ENCODE peak calls at places on chromosomes 7 and 10, in six cellular contexts. G is K562, Z is GM23338, M is H1, L is GM12878, C is HepG2. O is an unnamed sample.

GRCh38 chr7:7821517-7821916 is 103.1 kb upstream of the RPA3 start:
- DNase-seq in C (no peak), G (no peak), Z (peak), L (no peak), M (no peak), O (no peak)

GRCh38 chr7:158547817-158548216 is 39.8 kb downstream of the PTPRN2 start:
- DNase-seq in L (no peak), Z (no peak), C (no peak), M (no peak), G (no peak), O (no peak)

GRCh38 chr10:46520941-46521340 is 35.5 kb downstream of the GPRIN2 start:
- DNase-seq in G (no peak), L (no peak), C (no peak), M (peak), Z (no peak), O (peak)

GRCh38 chr7:134710854-134711624 is 64.4 kb downstream of the BPGM start:
- DNase-seq in M (no peak), C (no peak), G (no peak), L (no peak), Z (no peak), O (no peak)

GRCh38 chr10:103062854-103063642 is 130.0 kb downstream of the NT5C2 start:
- DNase-seq in Z (no peak), L (no peak), M (peak), G (no peak), C (no peak), O (no peak)

GRCh38 chr10:99533496-99534455 is 1.0 kb downstream of the NKX2-3 start:
- DNase-seq in Z (peak), M (no peak), C (no peak), G (no peak), L (no peak), O (no peak)

GRCh38 chr10:133142523-133143199 is 17.4 kb upstream of the KNDC1 start:
- DNase-seq in L (no peak), C (no peak), M (no peak), Z (no peak), G (no peak), O (no peak)

GRCh38 chr10:75544923-75545322 is 113.5 kb downstream of the LRMDA start:
- DNase-seq in G (no peak), M (no peak), C (no peak), L (no peak), Z (no peak), O (no peak)

GRCh38 chr7:95335093-95335492 is 10.8 kb upstream of the PON1 start:
- DNase-seq in C (no peak), G (no peak), Z (no peak), M (no peak), L (no peak), O (no peak)

GRCh38 chr7:114375914-114376313 is 38.7 kb upstream of the FOXP2 start:
- DNase-seq in C (no peak), G (no peak), M (no peak), L (no peak), Z (no peak), O (no peak)

GRCh38 chr10:21733710-21734109 is 199.7 kb downstream of the MLLT10 start:
- DNase-seq in Z (no peak), M (no peak), G (no peak), C (no peak), L (no peak), O (no peak)

GRCh38 chr10:12489806-12490205 is 140.5 kb downstream of the CAMK1D start:
- DNase-seq in Z (peak), C (no peak), M (no peak), L (no peak), G (no peak), O (peak)

GRCh38 chr7:94883676-94884075 is 23.7 kb upstream of the PPP1R9A start:
- DNase-seq in Z (no peak), L (no peak), M (no peak), C (no peak), G (no peak), O (no peak)

GRCh38 chr7:47643716-47644400 is 61.9 kb upstream of the TNS3 start:
- DNase-seq in M (no peak), Z (no peak), G (no peak), C (peak), L (no peak), O (no peak)

GRCh38 chr10:73398024-73398423 is 15.8 kb downstream of the ANXA7 start:
- DNase-seq in G (peak), L (no peak), C (no peak), Z (peak), M (peak), O (peak)

GRCh38 chr10:121240011-121240410 is 358.2 kb downstream of the FGFR2 start:
- DNase-seq in C (no peak), G (no peak), L (no peak), M (no peak), Z (no peak), O (no peak)

GRCh38 chr10:122551450-122551849 is 9.1 kb upstream of the DMBT1 start:
- DNase-seq in G (no peak), Z (peak), L (no peak), M (no peak), C (peak), O (no peak)

GRCh38 chr7:127978421-127978820 is 52.8 kb downstream of the LRRC4 start:
- DNase-seq in Z (no peak), M (no peak), G (no peak), L (no peak), C (no peak), O (no peak)

GRCh38 chr7:47557986-47558670 is 23.8 kb downstream of the TNS3 start:
- DNase-seq in Z (peak), L (no peak), G (no peak), C (no peak), M (no peak), O (no peak)

GRCh38 chr10:124741922-124742417 is 2.2 kb downstream of the FAM53B start:
- DNase-seq in G (no peak), C (no peak), Z (no peak), L (no peak), M (no peak), O (no peak)

GRCh38 chr10:124744688-124745055 is 494 bp upstream of the FAM53B start:
- DNase-seq in M (no peak), C (peak), G (no peak), L (no peak), Z (peak), O (no peak)

GRCh38 chr10:124744047-124744687 is at the start of gene FAM53B:
- DNase-seq in Z (peak), M (peak), L (no peak), G (peak), C (no peak), O (peak)

GRCh38 chr10:124742418-124743187 is 1.6 kb downstream of the FAM53B start:
- DNase-seq in Z (peak), M (no peak), G (peak), C (peak), L (no peak), O (no peak)

DNA sequence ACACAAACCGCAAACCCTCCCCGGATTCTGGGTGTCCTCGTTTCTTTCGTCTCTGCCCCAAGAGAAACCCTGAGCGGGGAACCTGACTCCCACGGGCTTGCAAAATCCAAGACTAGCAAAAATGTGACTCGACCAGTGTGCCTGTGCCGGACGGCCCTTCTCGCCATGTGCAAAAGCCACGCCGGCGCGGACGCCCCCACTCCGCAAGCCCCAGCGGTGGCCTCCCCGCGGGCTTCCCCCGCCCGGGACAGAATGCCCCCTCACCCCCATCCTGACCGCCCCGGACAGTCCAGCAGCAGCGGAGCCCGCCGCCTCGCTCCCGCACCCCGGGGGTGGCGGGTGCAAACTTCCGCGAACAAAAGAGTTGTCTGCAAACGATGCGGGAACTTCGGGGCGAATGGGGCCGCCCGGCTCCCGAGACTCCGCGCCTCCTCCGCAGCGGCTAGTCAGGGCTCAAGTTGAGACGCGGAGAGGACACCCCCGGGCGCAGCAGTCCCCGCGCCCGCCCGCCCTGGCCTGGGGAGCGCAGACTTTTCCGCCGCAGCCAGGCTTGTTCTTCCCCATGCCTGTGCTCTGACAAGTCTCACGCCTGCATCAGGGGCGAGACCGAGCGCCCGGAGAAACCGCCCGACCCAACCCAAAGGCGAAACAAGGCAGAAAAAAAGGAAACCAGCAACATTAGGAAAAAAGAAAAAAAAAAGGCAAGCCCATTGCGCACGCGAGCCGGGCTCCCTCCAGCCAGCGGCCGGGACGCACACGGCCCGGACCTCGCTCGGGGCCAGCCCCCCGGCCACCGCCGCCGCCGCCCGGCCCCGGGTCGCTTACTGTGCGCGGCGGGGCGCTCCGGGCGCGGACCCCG is 761 bp downstream of the FAM53B start:
- DNase-seq in Z (peak), C (no peak), M (peak), L (no peak), G (peak), O (peak)
- TF ChIP-seq CREB1 in Z (no peak), C (no peak), M (no peak), L (no peak), G (no peak), O (no peak)

DNA sequence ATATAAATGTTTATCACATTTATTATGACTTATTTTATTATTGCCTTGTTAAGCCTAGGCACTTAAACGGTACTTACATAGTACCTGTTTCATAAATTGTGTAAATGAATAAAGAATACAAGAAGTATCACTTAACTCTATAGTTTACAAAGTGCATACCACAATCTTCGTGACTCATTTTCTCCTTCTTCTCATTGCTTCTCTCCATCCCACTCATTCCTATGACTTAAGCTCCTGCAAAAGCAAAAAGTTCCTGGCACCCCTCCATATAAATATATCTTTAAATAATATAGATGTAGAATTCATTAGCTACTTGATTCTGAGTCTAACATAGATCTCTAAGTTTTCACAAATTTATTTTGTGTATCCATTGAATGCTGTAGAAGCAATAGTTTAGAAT is 1382.0 kb upstream of the CELF2 start:
- DNase-seq in Z (no peak), C (no peak), G (no peak), L (no peak), M (no peak), O (no peak)
- TF ChIP-seq CREB1 in Z (no peak), C (no peak), G (no peak), L (no peak), M (no peak), O (no peak)

DNA sequence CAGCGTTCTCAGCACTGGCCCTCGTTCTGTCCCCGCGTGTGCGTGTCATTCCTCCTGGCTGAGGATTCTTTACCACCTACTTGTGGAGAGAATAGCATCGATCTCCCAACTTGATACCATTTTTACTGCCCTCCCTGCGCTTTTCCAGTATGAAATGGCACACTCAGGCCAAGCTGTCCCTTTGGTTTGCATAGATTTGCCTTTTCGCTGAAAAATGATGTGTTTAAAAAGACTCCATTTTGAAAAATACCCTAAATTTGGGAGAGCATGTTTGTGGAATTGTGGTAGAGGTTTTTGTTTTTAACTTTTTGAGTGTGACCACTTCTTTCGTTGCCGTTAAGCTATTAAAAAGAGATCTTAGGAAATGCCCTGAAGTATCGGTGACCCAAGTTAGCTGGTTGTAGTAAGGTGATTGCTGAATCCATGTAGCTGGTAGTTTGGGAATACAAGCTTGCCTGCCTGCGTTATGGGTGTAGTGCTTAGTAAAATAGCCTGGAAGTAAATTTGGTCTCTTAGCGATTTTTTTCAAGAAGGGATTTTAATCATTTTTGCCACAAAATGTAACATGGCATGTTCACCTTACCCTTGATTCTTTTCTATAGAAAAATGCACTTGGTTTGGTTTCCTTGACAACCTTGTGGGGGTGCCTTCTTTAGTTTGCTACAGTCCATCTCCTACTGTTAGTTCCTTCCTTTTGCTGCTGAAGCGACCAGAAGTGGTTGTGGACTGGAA is 998 bp downstream of the ACTR3B start:
- DNase-seq in G (peak), L (no peak), Z (peak), M (no peak), C (no peak), O (no peak)
- TF ChIP-seq CREB1 in G (no peak), L (no peak), Z (no peak), M (no peak), C (no peak), O (no peak)

GRCh38 chr10:66828957-66829356 is 96.9 kb upstream of the LRRTM3 start:
- DNase-seq in M (no peak), Z (no peak), G (no peak), L (no peak), C (no peak), O (no peak)

GRCh38 chr10:66822801-66823200 is 103.0 kb upstream of the LRRTM3 start:
- DNase-seq in C (no peak), G (no peak), Z (peak), L (no peak), M (peak), O (peak)

GRCh38 chr10:66823301-66823700 is 102.5 kb upstream of the LRRTM3 start:
- DNase-seq in G (no peak), C (no peak), L (no peak), M (no peak), Z (peak), O (no peak)

GRCh38 chr10:66833023-66833422 is 92.8 kb upstream of the LRRTM3 start:
- DNase-seq in G (no peak), Z (no peak), M (no peak), L (no peak), C (no peak), O (no peak)

GRCh38 chr10:66827353-66827752 is 98.5 kb upstream of the LRRTM3 start:
- DNase-seq in M (no peak), C (no peak), Z (no peak), L (no peak), G (no peak), O (no peak)
- TF ChIP-seq CREB1 in M (no peak), C (no peak), Z (no peak), L (no peak), G (no peak), O (no peak)

GRCh38 chr7:2248984-2249694 is 7.1 kb downstream of the NUDT1 start:
- DNase-seq in Z (peak), C (no peak), L (peak), G (peak), M (no peak), O (no peak)

GRCh38 chr7:2243483-2243840 is 1.4 kb downstream of the NUDT1 start:
- DNase-seq in G (no peak), Z (no peak), L (no peak), C (no peak), M (no peak), O (no peak)

GRCh38 chr7:2244404-2244803 is 2.4 kb downstream of the NUDT1 start:
- DNase-seq in M (no peak), G (no peak), Z (no peak), L (no peak), C (no peak), O (no peak)

GRCh38 chr7:2247141-2247985 is 5.3 kb downstream of the NUDT1 start:
- DNase-seq in Z (peak), C (no peak), L (no peak), G (peak), M (peak), O (peak)

GRCh38 chr7:2245883-2246679 is 4.1 kb downstream of the NUDT1 start:
- DNase-seq in G (no peak), M (no peak), Z (no peak), L (no peak), C (no peak), O (no peak)
- TF ChIP-seq CREB1 in G (no peak), M (no peak), Z (no peak), L (no peak), C (no peak), O (no peak)

GRCh38 chr10:50416885-50417284 is 165.6 kb upstream of the ASAH2 start:
- DNase-seq in G (peak), Z (no peak), C (no peak), M (no peak), L (no peak), O (no peak)

GRCh38 chr10:50419756-50420155 is 168.4 kb upstream of the ASAH2 start:
- DNase-seq in C (no peak), M (no peak), Z (no peak), G (no peak), L (no peak), O (no peak)

GRCh38 chr10:50419091-50419490 is 167.8 kb upstream of the ASAH2 start:
- DNase-seq in C (no peak), L (no peak), G (no peak), M (no peak), Z (no peak), O (no peak)

GRCh38 chr10:50417486-50417905 is 166.2 kb upstream of the ASAH2 start:
- DNase-seq in C (no peak), Z (peak), M (no peak), G (peak), L (no peak), O (no peak)

GRCh38 chr10:50417906-50418697 is 166.8 kb upstream of the ASAH2 start:
- DNase-seq in Z (peak), G (peak), M (peak), L (peak), C (peak), O (peak)
- TF ChIP-seq CREB1 in Z (no peak), G (no peak), M (no peak), L (no peak), C (no peak), O (no peak)

DNA sequence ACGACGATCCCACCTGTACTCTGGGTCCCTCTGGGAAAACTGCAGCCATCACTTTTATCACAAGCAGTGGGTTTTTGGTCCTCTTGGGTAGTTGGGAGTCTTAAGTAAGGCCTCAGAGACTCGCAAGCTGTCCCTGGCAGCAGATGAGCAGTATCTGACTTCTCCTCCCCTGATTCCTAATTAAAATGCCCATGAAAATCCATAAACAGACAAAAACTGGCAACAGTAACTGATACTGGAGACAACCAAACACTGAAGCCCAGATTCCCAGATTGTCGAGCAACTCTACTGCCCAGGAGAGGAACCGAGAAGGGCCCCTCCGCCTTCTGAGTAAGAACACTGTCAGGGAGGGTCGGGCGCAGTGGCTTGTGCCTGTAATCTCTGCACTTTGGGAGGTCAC is 333.8 kb downstream of the CALN1 start:
- DNase-seq in Z (no peak), C (no peak), M (no peak), L (no peak), G (no peak), O (no peak)
- TF ChIP-seq CREB1 in Z (no peak), C (no peak), M (no peak), L (no peak), G (no peak), O (no peak)

O was measured in WTC11.